ENCODE peak calls at places on chromosomes 16 and 17, in four cellular contexts. H is stomach; F is ascending aorta; O is CD4-positive, CD25-positive, alpha-beta regulatory T cell. B is an unnamed sample. For H3K4me1, the result is how much of the 10 kb centered on the place peaks cover.

GRCh38 chr17:29784661-29785060 is 145.4 kb downstream of the SSH2 start:
- DNase-seq in H (no peak), O (no peak), F (no peak), B (no peak)

GRCh38 chr17:16108386-16108785 is 106.9 kb downstream of the NCOR1 start:
- DNase-seq in H (no peak), F (no peak), O (no peak), B (no peak)

GRCh38 chr16:83943516-83944050 is 9.5 kb upstream of the OSGIN1 start:
- DNase-seq in F (no peak), H (no peak), O (no peak), B (no peak)

GRCh38 chr17:68204736-68205135 is 43.1 kb upstream of the AMZ2 start:
- DNase-seq in H (no peak), O (no peak), F (no peak), B (peak)

GRCh38 chr17:63819585-63820537 is 7.4 kb upstream of the PSMC5 start:
- DNase-seq in H (no peak), F (no peak), O (no peak), B (no peak)

GRCh38 chr16:27745348-27745747 is 195.4 kb downstream of the KATNIP start:
- DNase-seq in O (no peak), H (no peak), F (no peak), B (no peak)

GRCh38 chr16:20889625-20890275 is 10.4 kb downstream of the DCUN1D3 start:
- DNase-seq in O (no peak), H (no peak), F (no peak), B (no peak)

GRCh38 chr17:80640379-80641071 is 95.9 kb downstream of the RPTOR start:
- DNase-seq in O (no peak), F (peak), H (no peak), B (no peak)

GRCh38 chr16:83887088-83887487 is 11.8 kb upstream of the MLYCD start:
- DNase-seq in H (peak), F (no peak), O (no peak), B (peak)

GRCh38 chr16:49590166-49590871 is 216.7 kb downstream of the C16orf78 start:
- DNase-seq in H (peak), O (no peak), F (peak), B (peak)

GRCh38 chr17:32551186-32551955 is 64.6 kb downstream of the CDK5R1 start:
- DNase-seq in F (no peak), H (no peak), O (no peak), B (no peak)

GRCh38 chr17:66076546-66077190 is 115.3 kb downstream of the CEP112 start:
- DNase-seq in H (no peak), F (no peak), O (no peak), B (no peak)

GRCh38 chr17:3961564-3962047 is 2.6 kb downstream of the ATP2A3 start:
- DNase-seq in F (no peak), O (no peak), H (no peak), B (peak)

GRCh38 chr17:8856869-8857575 is 10.5 kb downstream of the PIK3R6 start:
- DNase-seq in F (peak), O (no peak), H (no peak), B (no peak)

GRCh38 chr17:2894782-2895181 is 98.5 kb downstream of the RAP1GAP2 start:
- DNase-seq in F (no peak), O (no peak), H (peak), B (no peak)
- H3K4me1 ChIP-seq in F (under half), O (under half), H (under half), B (under half)

GRCh38 chr17:69819316-69820087 is 255.5 kb upstream of the KCNJ16 start:
- DNase-seq in F (no peak), H (no peak), O (no peak), B (no peak)
- H3K27ac ChIP-seq in F (no peak), H (no peak), O (no peak), B (no peak)

GRCh38 chr16:3601614-3602319 is 9.6 kb downstream of the SLX4 start:
- DNase-seq in O (no peak), H (no peak), F (no peak), B (no peak)
- H3K4me1 ChIP-seq in O (under half), H (under half), F (under half), B (under half)

GRCh38 chr17:17719966-17720543 is 38.8 kb downstream of the RAI1 start:
- DNase-seq in H (no peak), O (no peak), F (no peak), B (no peak)
- H3K27ac ChIP-seq in H (no peak), O (no peak), F (no peak), B (no peak)

GRCh38 chr16:89193576-89194293 is 6.6 kb downstream of the SLC22A31 start:
- DNase-seq in F (peak), H (no peak), O (no peak), B (no peak)
- H3K4me1 ChIP-seq in F (under half), H (under half), O (under half), B (under half)

GRCh38 chr17:45851464-45851863 is 6.8 kb downstream of the SPPL2C start:
- DNase-seq in O (no peak), F (no peak), H (no peak), B (peak)
- H3K27ac ChIP-seq in O (no peak), F (no peak), H (no peak), B (no peak)

GRCh38 chr16:87469186-87469585 is 23.6 kb downstream of the ZCCHC14 start:
- DNase-seq in H (no peak), O (no peak), F (no peak), B (no peak)

GRCh38 chr16:87464691-87465300 is 28.0 kb downstream of the ZCCHC14 start:
- DNase-seq in F (peak), H (peak), O (no peak), B (peak)

GRCh38 chr16:87465306-87465705 is 27.5 kb downstream of the ZCCHC14 start:
- DNase-seq in F (peak), H (peak), O (no peak), B (no peak)

GRCh38 chr16:87468550-87468949 is 24.3 kb downstream of the ZCCHC14 start:
- DNase-seq in F (no peak), O (no peak), H (no peak), B (no peak)

GRCh38 chr16:87466975-87467501 is 25.8 kb downstream of the ZCCHC14 start:
- DNase-seq in F (no peak), O (no peak), H (no peak), B (no peak)
- H3K4me1 ChIP-seq in F (under half), O (under half), H (half or more), B (under half)